ENCODE peak calls at places on chromosomes 12 and 14, in seven cellular contexts. T, R, Q, F, C, D and X are unnamed samples.
A peak's percentile ranks its signal among the peaks of the same experiment; 100 is the strongest.

GRCh38 chr12:121494093-121494787 is 86.6 kb downstream of the KDM2B start:
- DNase-seq in T (peak; percentile 37), R (peak; percentile 84), Q (no peak), F (peak; percentile 30), C (peak; percentile 1), D (no peak), X (peak; percentile 44)

GRCh38 chr14:20989464-20989786 is 355 bp upstream of the METTL17 start:
- DNase-seq in T (no peak), R (no peak), Q (no peak), F (no peak), C (no peak), D (no peak), X (no peak)

GRCh38 chr14:53963491-53964227 is 7.0 kb upstream of the BMP4 start:
- DNase-seq in T (peak; percentile 39), R (peak; percentile 55), Q (no peak), F (no peak), C (peak; percentile 27), D (no peak), X (no peak)

GRCh38 chr12:24596768-24597388 is 352.0 kb downstream of the BCAT1 start:
- DNase-seq in T (no peak), R (no peak), Q (peak; percentile 23), F (no peak), C (peak; percentile 48), D (no peak), X (peak; percentile 81)

GRCh38 chr12:1947081-1947480 is 28.6 kb upstream of the CACNA2D4 start:
- DNase-seq in T (no peak), R (no peak), Q (peak; percentile 53), F (no peak), C (no peak), D (no peak), X (peak; percentile 87)

GRCh38 chr14:32808574-32809098 is 130.0 kb upstream of the NPAS3 start:
- DNase-seq in T (no peak), R (no peak), Q (no peak), F (no peak), C (peak; percentile 90), D (no peak), X (no peak)

GRCh38 chr12:1830981-1831930 is 10.9 kb downstream of the LRTM2 start:
- DNase-seq in T (peak; percentile 33), R (peak; percentile 85), Q (no peak), F (peak; percentile 54), C (no peak), D (no peak), X (peak; percentile 54)

GRCh38 chr12:32454866-32455265 is 55.5 kb downstream of the FGD4 start:
- DNase-seq in T (no peak), R (no peak), Q (no peak), F (no peak), C (no peak), D (no peak), X (peak; percentile 98)

GRCh38 chr12:2544213-2544612 is 250.6 kb upstream of the FKBP4 start:
- DNase-seq in T (no peak), R (no peak), Q (no peak), F (no peak), C (no peak), D (no peak), X (no peak)

GRCh38 chr12:65896743-65897142 is 72.5 kb downstream of the HMGA2 start:
- DNase-seq in T (no peak), R (no peak), Q (no peak), F (no peak), C (no peak), D (no peak), X (no peak)

GRCh38 chr14:53236708-53237107 is 83.6 kb upstream of the DDHD1 start:
- DNase-seq in T (no peak), R (no peak), Q (no peak), F (no peak), C (no peak), D (no peak), X (no peak)

GRCh38 chr12:59115526-59115925 is 195.2 kb upstream of the LRIG3 start:
- DNase-seq in T (no peak), R (no peak), Q (no peak), F (no peak), C (no peak), D (no peak), X (no peak)

GRCh38 chr12:2092890-2093289 is 40.1 kb downstream of the CACNA1C start:
- DNase-seq in T (peak; percentile 61), R (no peak), Q (no peak), F (no peak), C (no peak), D (no peak), X (no peak)

GRCh38 chr14:85439696-85440328 is 90.1 kb upstream of the FLRT2 start:
- DNase-seq in T (no peak), R (no peak), Q (no peak), F (no peak), C (no peak), D (no peak), X (no peak)

GRCh38 chr12:75438052-75438754 is 42.4 kb upstream of the GLIPR1 start:
- DNase-seq in T (no peak), R (no peak), Q (no peak), F (no peak), C (no peak), D (no peak), X (peak; percentile 30)

GRCh38 chr14:82642425-82642824 is 1108.8 kb upstream of the SEL1L start:
- DNase-seq in T (no peak), R (peak; percentile 65), Q (no peak), F (no peak), C (no peak), D (no peak), X (peak; percentile 32)

GRCh38 chr12:128867466-128867865 is 14.2 kb downstream of the GLT1D1 start:
- DNase-seq in T (no peak), R (no peak), Q (no peak), F (no peak), C (no peak), D (no peak), X (no peak)

GRCh38 chr14:38646391-38646790 is 390.5 kb upstream of the CLEC14A start:
- DNase-seq in T (no peak), R (no peak), Q (no peak), F (peak; percentile 4), C (no peak), D (no peak), X (no peak)

GRCh38 chr12:76329163-76329562 is 19.1 kb downstream of the BBS10 start:
- DNase-seq in T (no peak), R (no peak), Q (peak; percentile 85), F (no peak), C (no peak), D (no peak), X (no peak)

GRCh38 chr14:92848941-92849340 is 54.8 kb downstream of the GOLGA5 start:
- DNase-seq in T (no peak), R (no peak), Q (no peak), F (no peak), C (peak; percentile 95), D (no peak), X (no peak)

GRCh38 chr14:95480109-95480886 is 36.2 kb downstream of the SYNE3 start:
- DNase-seq in T (peak; percentile 78), R (no peak), Q (no peak), F (no peak), C (no peak), D (no peak), X (no peak)

GRCh38 chr12:12896261-12896660 is 4.9 kb downstream of the GPRC5A start:
- DNase-seq in T (no peak), R (no peak), Q (no peak), F (no peak), C (no peak), D (no peak), X (no peak)